ENCODE peak calls at places on chromosome 15, in eight cellular contexts. W, S, C, D, R, N, P and A are unnamed samples.

GRCh38 chr15:41878355-41878699 is 15.5 kb downstream of the SPTBN5 start:
- DNase-seq in C (no peak), W (no peak), R (no peak), S (no peak), D (no peak), P (no peak), N (no peak), A (no peak)

GRCh38 chr15:88644741-88645140 is 5.9 kb downstream of the ISG20 start:
- DNase-seq in R (no peak), S (no peak), N (peak), P (no peak), W (no peak), D (no peak), C (no peak), A (no peak)

GRCh38 chr15:52100807-52101206 is 11.8 kb downstream of the BCL2L10 start:
- DNase-seq in S (peak), N (peak), W (peak), P (peak), D (peak), C (no peak), R (no peak), A (peak)

GRCh38 chr15:69626095-69627066 is 173.8 kb downstream of the RPLP1 start:
- DNase-seq in R (no peak), S (no peak), W (no peak), D (no peak), P (no peak), N (no peak), C (no peak), A (peak)

GRCh38 chr15:42457445-42458442 is 33.2 kb downstream of the ZNF106 start:
- DNase-seq in P (peak), N (peak), C (no peak), R (peak), D (peak), S (peak), W (peak), A (peak)

GRCh38 chr15:78072080-78072892 is 5.2 kb downstream of the TBC1D2B start:
- DNase-seq in P (peak), N (peak), R (no peak), W (peak), D (peak), S (no peak), C (no peak), A (no peak)

GRCh38 chr15:48582472-48583235 is 62.9 kb downstream of the FBN1 start:
- DNase-seq in S (no peak), D (no peak), P (peak), N (no peak), C (no peak), W (peak), R (no peak), A (no peak)

GRCh38 chr15:86935841-86936240 is 856.2 kb downstream of the AGBL1 start:
- DNase-seq in S (no peak), C (no peak), D (no peak), P (no peak), R (no peak), N (no peak), W (no peak), A (no peak)

GRCh38 chr15:85771781-85772445 is 22.8 kb downstream of the KLHL25 start:
- DNase-seq in S (peak), C (no peak), N (peak), W (peak), R (no peak), D (peak), P (no peak), A (no peak)

GRCh38 chr15:43648649-43649429 is at the start of gene CATSPER2:
- DNase-seq in P (no peak), W (no peak), S (no peak), N (no peak), C (no peak), D (no peak), R (no peak), A (no peak)

GRCh38 chr15:72534522-72534921 is 60.4 kb downstream of the ARIH1 start:
- DNase-seq in D (no peak), R (no peak), C (no peak), P (no peak), W (no peak), N (no peak), S (no peak), A (no peak)

GRCh38 chr15:46089438-46090044 is 454.7 kb downstream of the SQOR start:
- DNase-seq in C (no peak), P (no peak), D (no peak), S (no peak), R (no peak), W (peak), N (no peak), A (no peak)

DNA sequence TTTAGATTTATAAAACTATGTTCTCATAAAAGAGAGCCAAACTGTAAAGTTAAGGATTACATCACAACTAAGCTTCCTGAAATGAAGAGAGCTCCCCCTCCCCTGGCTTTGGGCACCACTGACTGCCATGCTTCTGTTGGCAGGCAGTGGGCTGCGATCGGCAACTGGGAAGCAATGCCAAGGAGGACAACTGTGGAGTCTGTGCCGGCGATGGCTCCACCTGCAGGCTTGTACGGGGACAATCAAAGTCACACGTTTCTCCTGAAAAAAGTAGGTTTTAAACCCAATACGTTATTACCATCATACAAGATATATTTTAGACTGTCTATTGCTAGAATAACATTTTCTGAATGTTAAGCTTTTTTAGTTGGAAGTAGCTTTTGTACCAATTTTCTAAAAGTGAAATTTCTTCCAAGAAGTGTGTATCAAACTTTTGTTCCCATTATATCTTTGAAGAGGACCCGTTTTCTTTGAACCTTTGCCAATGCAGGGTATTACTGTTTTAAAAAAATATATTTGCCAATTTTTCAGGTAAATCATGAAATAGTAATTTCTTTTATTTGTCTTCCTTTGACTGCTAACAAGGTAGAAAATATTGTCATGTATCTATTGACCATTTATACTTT is 184.1 kb downstream of the ADAMTSL3 start:
- DNase-seq in P (no peak), D (no peak), C (no peak), N (no peak), S (peak), R (peak), W (peak), A (no peak)
- TF ChIP-seq CTCF in P (peak), D (peak), C (no peak), N (peak), S (no peak), R (peak), W (peak), A (peak)

GRCh38 chr15:62068071-62068786 is 1.5 kb downstream of the C2CD4A start:
- DNase-seq in P (peak), N (peak), C (no peak), S (peak), D (peak), R (peak), W (peak), A (no peak)
- TF ChIP-seq CTCF in P (no peak), N (peak), C (no peak), S (no peak), D (no peak), R (no peak), W (peak), A (peak)

DNA sequence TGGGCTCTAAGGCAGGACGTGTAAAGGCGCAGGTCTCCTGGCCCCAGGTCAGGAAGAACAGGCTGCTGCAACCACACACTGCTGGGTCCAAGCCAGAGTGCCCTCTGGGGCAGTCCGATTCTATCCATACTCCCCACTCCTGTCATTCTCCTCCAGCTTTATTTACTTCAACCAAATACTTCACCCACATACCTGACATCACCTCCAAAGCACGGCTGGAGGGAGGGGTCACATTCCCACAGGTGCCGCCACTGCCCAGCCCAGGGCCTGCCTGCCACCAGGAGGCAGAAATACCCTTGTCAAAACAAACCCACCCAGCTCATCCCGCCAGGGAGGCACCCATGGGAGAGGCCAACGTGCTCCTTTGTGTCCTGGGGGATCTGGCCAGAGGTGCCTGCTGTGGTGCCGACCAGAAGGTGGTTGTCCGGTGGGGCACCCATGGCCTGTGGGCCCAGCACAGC is 100.4 kb downstream of the DAPK2 start:
- DNase-seq in C (no peak), N (no peak), D (no peak), P (no peak), S (no peak), R (no peak), W (no peak), A (peak)
- TF ChIP-seq CTCF in C (no peak), N (no peak), D (no peak), P (no peak), S (no peak), R (no peak), W (no peak), A (no peak)

DNA sequence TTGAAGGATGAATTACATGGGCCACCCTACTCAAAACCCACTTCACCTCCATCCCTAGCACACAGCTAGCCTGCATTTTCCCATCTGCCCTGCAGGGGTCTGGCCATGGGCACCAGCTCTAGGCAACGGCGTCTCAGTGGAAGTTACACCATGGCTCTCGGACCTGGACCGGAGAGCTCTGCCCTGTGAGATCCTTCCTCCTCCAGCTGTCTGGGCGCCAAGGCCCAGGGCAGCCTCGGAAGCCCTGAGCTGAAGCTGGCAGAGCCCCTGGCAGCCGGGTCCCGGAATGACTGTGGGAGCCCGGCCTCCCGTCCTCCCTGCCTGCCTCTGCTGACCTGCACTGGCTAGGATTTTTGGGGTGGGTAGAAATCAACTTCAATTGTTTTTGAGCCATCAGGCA is 98.9 kb downstream of the CHSY1 start:
- DNase-seq in P (no peak), C (no peak), D (no peak), W (no peak), S (peak), N (peak), R (peak), A (no peak)
- TF ChIP-seq CTCF in P (peak), C (no peak), D (no peak), W (peak), S (no peak), N (no peak), R (peak), A (peak)

GRCh38 chr15:29821416-29822099 is 710 bp downstream of the TJP1 start:
- DNase-seq in R (peak), D (peak), S (peak), C (no peak), P (peak), W (peak), N (peak), A (peak)
- TF ChIP-seq CTCF in R (no peak), D (peak), S (no peak), C (no peak), P (peak), W (peak), N (no peak), A (peak)